ENCODE peak calls at places on chromosome 22, in eight cellular contexts. S is HepG2, H is prostate gland, U is stomach, F is Panc1, Y is HCT116, T is K562, J is GM12878. M is an unnamed sample. For H3K9me3, the result is how much of the 10 kb centered on the place peaks cover.

GRCh38 chr22:19524170-19525115 is at the start of gene CLDN5:
- DNase-seq in S (no peak), H (no peak), F (no peak), J (no peak), U (no peak), Y (no peak), T (peak), M (peak)

GRCh38 chr22:50622723-50623327 is 5.1 kb downstream of the ARSA start:
- DNase-seq in H (peak), U (peak), Y (peak), F (no peak), J (no peak), S (peak), T (no peak), M (peak)

GRCh38 chr22:20463324-20464095 is 25.9 kb upstream of the SCARF2 start:
- DNase-seq in T (no peak), J (no peak), Y (no peak), U (no peak), S (no peak), F (no peak), H (no peak), M (peak)

GRCh38 chr22:43151251-43152000 is at the start of gene TSPO:
- DNase-seq in F (no peak), J (no peak), Y (no peak), T (peak), U (peak), S (no peak), H (peak), M (peak)

GRCh38 chr22:32354360-32355351 is 3.0 kb upstream of the RFPL3 start:
- DNase-seq in S (no peak), Y (peak), T (no peak), F (no peak), J (no peak), U (no peak), H (no peak), M (no peak)

GRCh38 chr22:20549232-20549841 is 41.9 kb downstream of the MED15 start:
- DNase-seq in F (no peak), Y (no peak), J (no peak), H (no peak), S (no peak), T (no peak), U (no peak), M (peak)

GRCh38 chr22:41524809-41525449 is 19.3 kb downstream of the POLR3H start:
- DNase-seq in Y (no peak), S (no peak), H (no peak), F (no peak), U (peak), T (no peak), J (no peak), M (peak)

GRCh38 chr22:26172389-26172990 is 3.2 kb downstream of the SEZ6L start:
- DNase-seq in F (peak), J (no peak), U (no peak), Y (peak), H (no peak), S (peak), T (peak), M (no peak)

GRCh38 chr22:24758164-24758799 is 16.2 kb downstream of the PIWIL3 start:
- DNase-seq in Y (peak), H (peak), S (peak), J (no peak), F (no peak), U (peak), T (peak), M (no peak)

GRCh38 chr22:25045176-25045575 is 92.7 kb downstream of the KIAA1671 start:
- DNase-seq in J (no peak), T (no peak), Y (no peak), H (no peak), U (no peak), F (no peak), S (no peak), M (no peak)

GRCh38 chr22:35154937-35155387 is 89.0 kb downstream of the ISX start:
- DNase-seq in Y (peak), T (peak), S (peak), J (no peak), U (peak), H (peak), F (peak), M (peak)

GRCh38 chr22:37279469-37279868 is 2.8 kb upstream of the CYTH4 start:
- DNase-seq in U (no peak), H (no peak), J (no peak), S (no peak), T (no peak), Y (no peak), F (no peak), M (peak)

DNA sequence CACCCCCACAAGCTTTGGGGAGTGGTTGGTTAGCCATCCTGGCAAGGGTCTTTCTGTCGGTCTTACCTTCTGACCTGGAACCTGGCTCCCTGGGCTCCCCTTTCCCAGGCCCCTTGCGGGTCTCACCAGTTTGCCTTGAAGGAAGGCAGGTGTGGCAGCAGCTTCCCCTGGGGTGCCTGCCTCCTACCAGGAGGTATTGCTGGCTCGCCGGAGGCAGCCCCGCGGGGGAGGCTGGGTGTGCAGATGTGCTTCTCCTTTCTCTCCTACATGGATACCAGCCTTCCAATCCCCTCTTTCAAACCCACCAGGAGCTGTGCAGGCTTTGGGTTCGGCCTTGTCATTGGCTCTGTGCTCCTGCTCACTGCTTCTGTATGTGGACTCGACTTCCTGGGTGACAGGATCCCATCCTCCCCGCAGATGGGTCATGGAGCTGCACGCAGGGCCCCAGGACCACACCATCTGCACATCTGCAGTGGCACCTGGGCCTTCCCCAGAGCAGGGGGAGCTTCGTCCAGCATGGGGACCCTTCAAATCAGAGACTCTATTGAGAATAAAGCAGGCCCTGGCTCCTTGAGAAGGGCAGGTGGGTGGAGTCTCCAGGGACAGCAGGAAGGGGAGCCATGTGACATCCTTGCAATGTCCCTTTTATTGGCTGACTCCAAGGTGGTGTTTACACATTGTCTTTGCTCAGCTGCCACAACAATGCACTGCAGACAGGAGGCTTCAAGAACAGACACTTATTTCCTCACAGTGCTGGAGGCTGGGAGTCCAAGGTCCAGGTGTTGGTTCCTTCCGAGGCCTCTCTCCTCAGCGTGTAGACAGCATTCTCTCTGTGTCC is 592.0 kb downstream of the BRD1 start:
- DNase-seq in J (no peak), U (no peak), F (no peak), S (no peak), Y (no peak), T (no peak), H (peak), M (peak)
- H3K9me3 ChIP-seq in J (under half), U (under half), F (under half), S (under half), Y (under half), T (under half), H (under half), M (under half)

GRCh38 chr22:33923033-33923432 is 2.8 kb upstream of the LARGE1 start:
- DNase-seq in T (no peak), S (no peak), U (no peak), F (no peak), H (no peak), J (no peak), Y (no peak), M (no peak)

GRCh38 chr22:33919591-33920501 is at the start of gene LARGE1:
- DNase-seq in Y (no peak), U (peak), S (peak), T (peak), H (peak), F (no peak), J (no peak), M (peak)

GRCh38 chr22:33921576-33922181 is 1.4 kb upstream of the LARGE1 start:
- DNase-seq in U (peak), Y (no peak), S (peak), F (no peak), T (no peak), H (peak), J (no peak), M (peak)

GRCh38 chr22:33922268-33922667 is 2.0 kb upstream of the LARGE1 start:
- DNase-seq in S (peak), H (peak), F (no peak), U (peak), T (no peak), J (no peak), Y (no peak), M (peak)

GRCh38 chr22:33920927-33921575 is 775 bp upstream of the LARGE1 start:
- DNase-seq in S (peak), Y (peak), U (peak), F (no peak), T (peak), J (peak), H (peak), M (peak)
- TF ChIP-seq POLR2AphosphoS5 in S (peak), Y (peak), U (peak), F (no peak), T (no peak), J (peak), H (peak), M (peak)

GRCh38 chr22:16658068-16658467 is 65.5 kb upstream of the CCT8L2 start:
- DNase-seq in U (no peak), T (no peak), F (no peak), H (no peak), Y (no peak), J (no peak), S (no peak), M (no peak)

GRCh38 chr22:16651217-16651616 is 58.6 kb upstream of the CCT8L2 start:
- DNase-seq in J (no peak), Y (no peak), S (no peak), T (no peak), H (no peak), F (no peak), U (no peak), M (no peak)

DNA sequence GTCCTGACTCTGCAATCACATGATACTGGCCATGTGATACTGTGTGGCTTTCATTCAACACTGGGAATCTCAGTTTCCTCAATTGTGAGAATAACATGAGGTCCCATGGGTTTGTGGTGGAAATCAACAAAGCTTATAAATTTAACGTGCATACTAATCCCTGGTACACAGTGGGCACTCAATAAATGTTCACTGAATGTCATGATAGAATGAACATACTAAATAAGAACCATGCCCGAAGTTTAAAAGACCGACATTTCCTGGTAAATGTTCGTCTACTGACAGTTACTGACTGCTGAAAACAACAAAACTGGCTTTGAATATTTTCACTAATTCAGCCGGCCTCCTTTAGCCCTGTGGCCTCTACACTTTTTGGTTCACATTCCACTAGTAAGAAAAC is 62.3 kb upstream of the CCT8L2 start:
- DNase-seq in Y (no peak), T (no peak), J (no peak), H (no peak), F (no peak), S (no peak), U (no peak), M (no peak)
- H3K9me3 ChIP-seq in Y (under half), T (under half), J (under half), H (under half), F (under half), S (under half), U (under half), M (under half)

DNA sequence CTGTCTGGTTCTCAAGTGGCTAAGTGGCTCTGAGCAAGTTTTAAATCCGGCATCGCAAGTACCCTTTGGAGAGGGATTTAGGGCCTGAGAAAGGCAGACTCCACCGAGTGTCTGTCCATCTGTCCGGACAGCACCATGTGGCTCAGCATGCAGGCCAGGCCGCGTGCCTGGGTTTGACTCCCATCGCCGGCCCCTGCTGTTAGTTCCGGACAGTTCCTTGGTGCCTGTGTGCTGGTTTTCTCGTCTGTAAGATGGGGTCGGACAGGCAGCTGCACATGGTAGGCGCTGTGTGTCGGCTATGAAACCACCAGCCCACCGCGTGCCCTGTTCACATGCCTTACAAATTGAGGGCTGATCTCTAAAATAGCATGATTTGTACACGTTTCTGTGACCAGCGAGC is 31.0 kb downstream of the NUP50 start:
- DNase-seq in Y (no peak), H (no peak), J (no peak), T (no peak), F (no peak), S (no peak), U (no peak), M (no peak)
- TF ChIP-seq POLR2AphosphoS5 in Y (no peak), H (no peak), J (no peak), T (no peak), F (no peak), S (no peak), U (no peak), M (no peak)

DNA sequence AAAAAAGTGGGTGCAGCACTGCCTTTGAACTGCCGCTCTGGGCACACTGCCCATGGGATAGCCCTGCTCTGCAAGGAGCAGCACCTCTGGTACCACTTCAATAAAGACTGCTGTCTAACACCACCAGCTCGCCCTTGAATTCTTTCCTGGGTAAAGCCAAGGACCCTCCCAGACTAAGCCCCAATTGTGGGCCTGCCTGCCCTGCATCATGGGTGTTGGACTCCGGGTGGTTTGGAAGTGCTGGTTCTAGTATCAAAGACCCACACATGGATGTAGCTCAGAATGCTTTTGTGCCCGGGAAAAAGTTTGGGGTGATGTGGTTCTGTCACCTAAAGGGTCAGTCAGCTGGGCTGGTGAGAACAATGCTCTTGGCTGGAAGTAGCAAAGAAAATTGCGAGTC is 444.4 kb downstream of the TBC1D22A start:
- DNase-seq in F (no peak), J (no peak), H (no peak), S (no peak), T (no peak), Y (no peak), U (peak), M (peak)
- H3K9me3 ChIP-seq in F (under half), J (under half), H (under half), S (under half), T (under half), Y (under half), U (under half), M (under half)

GRCh38 chr22:38870791-38871359 is 1.1 kb downstream of the CBX6 start:
- DNase-seq in J (no peak), Y (no peak), T (no peak), S (no peak), U (peak), F (no peak), H (no peak), M (no peak)
- TF ChIP-seq POLR2AphosphoS5 in J (no peak), Y (no peak), T (no peak), S (no peak), U (no peak), F (no peak), H (no peak), M (no peak)

DNA sequence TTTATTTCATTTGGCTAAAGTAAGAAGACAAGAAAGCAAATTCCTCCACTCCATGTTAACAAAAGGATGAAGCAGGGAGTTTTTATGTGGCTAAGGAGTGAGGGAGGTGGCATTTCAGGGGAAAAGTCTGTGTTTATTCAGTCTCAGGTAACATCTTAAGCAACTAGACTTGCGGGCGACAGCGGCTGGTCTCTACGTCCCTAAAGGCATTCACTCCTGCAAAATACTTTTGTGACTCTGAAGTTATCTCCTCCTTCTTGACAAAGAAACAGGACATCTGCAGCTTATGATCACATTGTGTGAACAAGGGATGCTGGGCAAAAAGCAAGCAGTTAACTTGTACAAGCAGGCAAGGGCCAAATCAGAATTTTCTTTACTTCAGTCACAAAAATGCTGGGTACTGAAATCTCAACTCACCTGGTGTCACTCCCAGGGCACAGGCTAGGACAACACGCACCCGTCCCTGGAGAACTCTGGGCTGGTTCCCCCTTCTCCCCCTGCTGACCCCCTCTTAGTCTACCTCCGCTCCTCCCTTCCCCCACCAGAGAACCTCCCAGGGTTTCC is 38.3 kb downstream of the IGLL5 start:
- DNase-seq in H (no peak), J (no peak), S (no peak), Y (no peak), U (no peak), T (peak), F (no peak), M (no peak)
- H3K9me3 ChIP-seq in H (under half), J (under half), S (under half), Y (under half), U (under half), T (under half), F (under half), M (under half)

GRCh38 chr22:31141551-31141950 is 1.2 kb upstream of the PLA2G3 start:
- DNase-seq in Y (no peak), T (no peak), S (no peak), F (no peak), J (no peak), U (no peak), H (no peak), M (no peak)

GRCh38 chr22:31139066-31139465 is 1.2 kb downstream of the PLA2G3 start:
- DNase-seq in F (no peak), Y (no peak), J (no peak), U (no peak), H (no peak), S (no peak), T (no peak), M (no peak)

GRCh38 chr22:31138126-31138525 is 2.2 kb downstream of the PLA2G3 start:
- DNase-seq in H (no peak), Y (no peak), U (no peak), T (no peak), S (no peak), F (no peak), J (no peak), M (no peak)

GRCh38 chr22:31140746-31141145 is 438 bp upstream of the PLA2G3 start:
- DNase-seq in T (no peak), Y (no peak), S (no peak), J (no peak), F (no peak), U (peak), H (no peak), M (no peak)

GRCh38 chr22:31139866-31140716 is at the start of gene PLA2G3:
- DNase-seq in U (peak), H (peak), J (no peak), Y (no peak), S (peak), T (peak), F (no peak), M (no peak)
- TF ChIP-seq POLR2AphosphoS5 in U (no peak), H (peak), J (no peak), Y (no peak), S (no peak), T (no peak), F (no peak), M (no peak)

DNA sequence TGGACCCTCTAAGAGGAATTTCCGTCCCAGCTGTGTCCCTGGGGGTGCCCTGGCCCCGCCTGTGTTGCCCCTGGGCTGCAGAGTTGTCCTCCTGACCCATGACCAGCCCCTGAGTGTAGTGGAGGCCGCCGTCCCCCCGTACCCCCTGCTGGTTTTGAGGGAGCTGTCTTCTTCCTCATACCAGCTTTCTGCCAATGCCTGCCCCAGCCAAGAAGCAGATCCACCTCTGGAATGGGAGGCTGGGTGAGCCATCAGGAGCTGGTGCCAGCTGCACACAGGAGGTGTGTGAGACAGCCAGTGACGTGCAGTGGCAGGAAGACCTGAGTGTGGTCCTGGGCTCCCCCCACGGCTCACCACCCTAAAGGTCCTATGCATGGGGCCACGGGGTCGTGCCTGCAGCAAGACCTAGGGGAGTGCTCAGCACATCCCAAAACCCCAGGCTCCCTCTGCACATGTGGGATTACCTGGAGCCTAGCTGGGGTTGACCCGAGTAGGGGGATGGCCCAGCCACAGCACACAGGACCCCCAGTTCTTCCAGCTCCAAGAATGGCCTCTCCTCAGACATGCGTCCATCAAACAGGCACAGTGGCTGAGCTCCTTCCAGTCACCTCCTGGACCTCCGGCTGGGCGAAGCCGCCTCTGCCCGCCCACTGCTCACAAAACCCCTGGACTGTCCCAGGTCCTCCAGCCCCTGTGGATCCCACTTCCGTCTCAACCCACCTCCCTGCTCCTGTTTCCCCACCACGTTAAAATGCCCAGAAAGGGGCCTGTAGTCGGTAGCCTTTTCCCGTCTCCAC is 647.6 kb downstream of the BRD1 start:
- DNase-seq in T (no peak), U (no peak), Y (no peak), S (no peak), J (no peak), H (no peak), F (no peak), M (peak)
- H3K9me3 ChIP-seq in T (under half), U (under half), Y (under half), S (under half), J (under half), H (under half), F (under half), M (under half)